ENCODE peak calls at places on chromosomes 7 and 10, in nine cellular contexts. F, C, D, K, M, P, I, U and R are unnamed samples.

GRCh38 chr7:98616381-98617050 is 569 bp upstream of the NPTX2 start:
- DNase-seq in F (no peak), C (no peak), I (no peak), P (peak; percentile 39), U (no peak), K (no peak), M (no peak), D (no peak), R (no peak)

GRCh38 chr10:16304311-16304710 is 132.5 kb upstream of the PTER start:
- DNase-seq in D (no peak), F (no peak), K (no peak), I (no peak), U (no peak), P (no peak), C (no peak), M (no peak), R (no peak)

GRCh38 chr10:13414855-13415254 is 66.8 kb upstream of the SEPHS1 start:
- DNase-seq in F (no peak), D (peak; percentile 37), M (no peak), U (no peak), K (no peak), I (no peak), P (no peak), C (no peak), R (no peak)

GRCh38 chr10:43137971-43138756 is at the start of gene CSGALNACT2:
- DNase-seq in D (peak; percentile 86), I (peak; percentile 84), M (peak; percentile 46), U (peak; percentile 31), C (peak; percentile 91), F (peak; percentile 50), K (peak; percentile 93), P (peak; percentile 94), R (peak; percentile 88)

GRCh38 chr7:26309089-26309488 is 17.4 kb downstream of the SNX10 start:
- DNase-seq in P (no peak), K (no peak), C (no peak), F (no peak), I (no peak), D (no peak), M (no peak), U (no peak), R (no peak)

GRCh38 chr7:77698042-77698625 is 1.9 kb downstream of the RSBN1L start:
- DNase-seq in C (no peak), K (peak; percentile 32), U (no peak), P (no peak), I (no peak), M (no peak), D (no peak), F (no peak), R (no peak)

GRCh38 chr10:43683451-43684197 is 34.9 kb upstream of the ZNF32 start:
- DNase-seq in D (peak; percentile 26), F (no peak), K (peak; percentile 39), U (no peak), I (no peak), P (no peak), M (no peak), C (peak; percentile 18), R (no peak)

GRCh38 chr10:317219-317868 is 182.1 kb downstream of the ZMYND11 start:
- DNase-seq in C (no peak), I (no peak), M (peak; percentile 74), P (peak; percentile 66), K (peak; percentile 91), U (no peak), F (peak; percentile 61), D (peak; percentile 67), R (peak; percentile 82)

GRCh38 chr10:62414359-62414758 is 40.2 kb downstream of the ZNF365 start:
- DNase-seq in U (no peak), I (no peak), D (no peak), M (no peak), C (no peak), F (no peak), P (no peak), K (no peak), R (no peak)

GRCh38 chr10:30417301-30417700 is 16.7 kb upstream of the MAP3K8 start:
- DNase-seq in P (no peak), I (no peak), D (no peak), C (no peak), K (no peak), U (no peak), M (no peak), F (no peak), R (no peak)